ENCODE peak calls at places on chromosomes 13 and 19, in four cellular contexts. One of them, this sample, is unnamed.

GRCh38 chr13:34578471-34578870 is 363.6 kb upstream of the NBEA start:
- DNase-seq in NCI-H2171: no peak
- DNase-seq in uterus: no peak
- DNase-seq in stimulated activated CD4-positive, alpha-beta T cell treated with anti-CD3 and anti-CD28 coated beads, Interleukin-2, amount 100 ng/mL, for 48 hours: no peak
- DNase-seq in this sample: no peak

GRCh38 chr13:19519049-19519448 is 42.3 kb downstream of the TPTE2 start:
- DNase-seq in NCI-H2171: no peak
- DNase-seq in uterus: no peak
- DNase-seq in stimulated activated CD4-positive, alpha-beta T cell treated with anti-CD3 and anti-CD28 coated beads, Interleukin-2, amount 100 ng/mL, for 48 hours: no peak
- DNase-seq in this sample: no peak

GRCh38 chr19:13154241-13154778 is 4.1 kb downstream of the IER2 start:
- DNase-seq in NCI-H2171: peak; percentile 42
- DNase-seq in uterus: peak; percentile 95
- DNase-seq in stimulated activated CD4-positive, alpha-beta T cell treated with anti-CD3 and anti-CD28 coated beads, Interleukin-2, amount 100 ng/mL, for 48 hours: peak; percentile 55
- DNase-seq in this sample: peak; percentile 60

GRCh38 chr19:12913871-12914690 is 5.0 kb downstream of the SYCE2 start:
- DNase-seq in NCI-H2171: no peak
- DNase-seq in uterus: no peak
- DNase-seq in stimulated activated CD4-positive, alpha-beta T cell treated with anti-CD3 and anti-CD28 coated beads, Interleukin-2, amount 100 ng/mL, for 48 hours: no peak
- DNase-seq in this sample: no peak

GRCh38 chr13:45060062-45060461 is 60.2 kb upstream of the GTF2F2 start:
- DNase-seq in NCI-H2171: no peak
- DNase-seq in uterus: no peak
- DNase-seq in stimulated activated CD4-positive, alpha-beta T cell treated with anti-CD3 and anti-CD28 coated beads, Interleukin-2, amount 100 ng/mL, for 48 hours: no peak
- DNase-seq in this sample: no peak

GRCh38 chr13:106532111-106532929 is 3.1 kb downstream of the EFNB2 start:
- DNase-seq in NCI-H2171: no peak
- DNase-seq in uterus: peak; percentile 27
- DNase-seq in stimulated activated CD4-positive, alpha-beta T cell treated with anti-CD3 and anti-CD28 coated beads, Interleukin-2, amount 100 ng/mL, for 48 hours: no peak
- DNase-seq in this sample: peak; percentile 75

GRCh38 chr19:3544742-3545668 is 6.0 kb downstream of the TEKTIP1 start:
- DNase-seq in NCI-H2171: no peak
- DNase-seq in uterus: peak; percentile 69
- DNase-seq in stimulated activated CD4-positive, alpha-beta T cell treated with anti-CD3 and anti-CD28 coated beads, Interleukin-2, amount 100 ng/mL, for 48 hours: peak; percentile 89
- DNase-seq in this sample: peak; percentile 79

GRCh38 chr13:110290153-110290552 is 16.8 kb downstream of the COL4A1 start:
- DNase-seq in NCI-H2171: no peak
- DNase-seq in uterus: no peak
- DNase-seq in stimulated activated CD4-positive, alpha-beta T cell treated with anti-CD3 and anti-CD28 coated beads, Interleukin-2, amount 100 ng/mL, for 48 hours: no peak
- DNase-seq in this sample: no peak

GRCh38 chr13:21825186-21825585 is 154.3 kb downstream of the FGF9 start:
- DNase-seq in NCI-H2171: no peak
- DNase-seq in uterus: no peak
- DNase-seq in stimulated activated CD4-positive, alpha-beta T cell treated with anti-CD3 and anti-CD28 coated beads, Interleukin-2, amount 100 ng/mL, for 48 hours: no peak
- DNase-seq in this sample: no peak

GRCh38 chr19:7692417-7693088 is 9.4 kb downstream of the FCER2 start:
- DNase-seq in NCI-H2171: no peak
- DNase-seq in uterus: no peak
- DNase-seq in stimulated activated CD4-positive, alpha-beta T cell treated with anti-CD3 and anti-CD28 coated beads, Interleukin-2, amount 100 ng/mL, for 48 hours: no peak
- DNase-seq in this sample: no peak

GRCh38 chr19:9945319-9945966 is 9.1 kb upstream of the OLFM2 start:
- DNase-seq in NCI-H2171: no peak
- DNase-seq in uterus: peak; percentile 97
- DNase-seq in stimulated activated CD4-positive, alpha-beta T cell treated with anti-CD3 and anti-CD28 coated beads, Interleukin-2, amount 100 ng/mL, for 48 hours: no peak
- DNase-seq in this sample: peak; percentile 24

GRCh38 chr13:106028916-106029315 is 506.5 kb downstream of the EFNB2 start:
- DNase-seq in NCI-H2171: no peak
- DNase-seq in uterus: no peak
- DNase-seq in stimulated activated CD4-positive, alpha-beta T cell treated with anti-CD3 and anti-CD28 coated beads, Interleukin-2, amount 100 ng/mL, for 48 hours: no peak
- DNase-seq in this sample: no peak

GRCh38 chr19:18282021-18282787 is 782 bp upstream of the JUND start:
- DNase-seq in NCI-H2171: no peak
- DNase-seq in uterus: no peak
- DNase-seq in stimulated activated CD4-positive, alpha-beta T cell treated with anti-CD3 and anti-CD28 coated beads, Interleukin-2, amount 100 ng/mL, for 48 hours: no peak
- DNase-seq in this sample: no peak

GRCh38 chr13:53382008-53382407 is 353.4 kb downstream of the OLFM4 start:
- DNase-seq in NCI-H2171: no peak
- DNase-seq in uterus: no peak
- DNase-seq in stimulated activated CD4-positive, alpha-beta T cell treated with anti-CD3 and anti-CD28 coated beads, Interleukin-2, amount 100 ng/mL, for 48 hours: no peak
- DNase-seq in this sample: no peak

GRCh38 chr19:23470873-23471555 is 75.7 kb upstream of the ZNF91 start:
- DNase-seq in NCI-H2171: no peak
- DNase-seq in uterus: no peak
- DNase-seq in stimulated activated CD4-positive, alpha-beta T cell treated with anti-CD3 and anti-CD28 coated beads, Interleukin-2, amount 100 ng/mL, for 48 hours: no peak
- DNase-seq in this sample: no peak

This sample was measured in BE2C.